ENCODE peak calls at places on chromosome 19, in four cellular contexts. Y is nephron progenitor cell, B is NCI-H1105, L is posterior cingulate gyrus. V is an unnamed sample.

GRCh38 chr19:19628499-19629134 is 597 bp upstream of the LPAR2 start:
- DNase-seq in Y (peak; percentile 85), B (peak; percentile 90), L (no peak), V (peak; percentile 37)

GRCh38 chr19:54388001-54388802 is 23.5 kb upstream of the LAIR1 start:
- DNase-seq in Y (peak; percentile 2), B (no peak), L (peak; percentile 10), V (no peak)

GRCh38 chr19:50362656-50363424 is 2.6 kb downstream of the NAPSA start:
- DNase-seq in Y (no peak), B (no peak), L (no peak), V (no peak)

GRCh38 chr19:4088975-4089374 is 22.3 kb upstream of the ZBTB7A start:
- DNase-seq in Y (no peak), B (no peak), L (no peak), V (no peak)

GRCh38 chr19:35115538-35115951 is at the start of gene FXYD3:
- DNase-seq in Y (no peak), B (no peak), L (no peak), V (no peak)

GRCh38 chr19:289651-290538 is 1.3 kb downstream of the PLPP2 start:
- DNase-seq in Y (no peak), B (no peak), L (no peak), V (peak; percentile 59)

GRCh38 chr19:13723206-13723605 is 41.1 kb upstream of the MRI1 start:
- DNase-seq in Y (no peak), B (no peak), L (no peak), V (no peak)

GRCh38 chr19:35051796-35052195 is 10.3 kb downstream of the HPN start:
- DNase-seq in Y (no peak), B (no peak), L (no peak), V (no peak)

GRCh38 chr19:28468701-28469459 is 744.1 kb downstream of the UQCRFS1 start:
- DNase-seq in Y (peak; percentile 40), B (no peak), L (no peak), V (no peak)

GRCh38 chr19:18044825-18045304 is 36.9 kb downstream of the ARRDC2 start:
- DNase-seq in Y (peak; percentile 28), B (no peak), L (peak; percentile 63), V (no peak)

GRCh38 chr19:43976732-43977131 is 7.3 kb upstream of the ZNF155 start:
- DNase-seq in Y (no peak), B (no peak), L (no peak), V (no peak)

GRCh38 chr19:778910-779653 is 18.2 kb upstream of the PTBP1 start:
- DNase-seq in Y (no peak), B (no peak), L (peak; percentile 35), V (no peak)

GRCh38 chr19:39031368-39032163 is 783 bp downstream of the FBXO27 start:
- DNase-seq in Y (peak; percentile 97), B (peak; percentile 76), L (peak; percentile 89), V (peak; percentile 99)

GRCh38 chr19:41552558-41552957 is 23.4 kb upstream of the CEACAM21 start:
- DNase-seq in Y (no peak), B (no peak), L (no peak), V (no peak)

GRCh38 chr19:34120846-34121639 is 51.3 kb upstream of the LSM14A start:
- DNase-seq in Y (no peak), B (no peak), L (no peak), V (no peak)

GRCh38 chr19:489418-490196 is 6.7 kb upstream of the MADCAM1 start:
- DNase-seq in Y (no peak), B (no peak), L (no peak), V (no peak)

GRCh38 chr19:2148482-2149135 is 2.8 kb downstream of the AP3D1 start:
- DNase-seq in Y (no peak), B (no peak), L (no peak), V (no peak)

GRCh38 chr19:51094696-51095279 is 12.1 kb upstream of the KLK14 start:
- DNase-seq in Y (peak; percentile 80), B (peak; percentile 47), L (no peak), V (no peak)

GRCh38 chr19:20167020-20167644 is at the start of gene ZNF486:
- DNase-seq in Y (peak; percentile 92), B (no peak), L (peak; percentile 96), V (peak; percentile 46)

GRCh38 chr19:29645911-29646310 is 19.4 kb upstream of the PLEKHF1 start:
- DNase-seq in Y (no peak), B (no peak), L (no peak), V (no peak)

GRCh38 chr19:19422156-19422555 is 16.7 kb downstream of the GATAD2A start:
- DNase-seq in Y (no peak), B (no peak), L (no peak), V (no peak)

GRCh38 chr19:10230904-10231623 is at the start of gene S1PR2:
- DNase-seq in Y (peak; percentile 92), B (peak; percentile 66), L (peak; percentile 44), V (peak; percentile 43)

GRCh38 chr19:5932146-5932545 is 18.1 kb downstream of the CAPS start:
- DNase-seq in Y (no peak), B (no peak), L (peak; percentile 69), V (no peak)

GRCh38 chr19:17997969-17998826 is 9.8 kb upstream of the ARRDC2 start:
- DNase-seq in Y (peak; percentile 53), B (no peak), L (no peak), V (no peak)

GRCh38 chr19:30046522-30046921 is 104.5 kb downstream of the URI1 start:
- DNase-seq in Y (no peak), B (peak; percentile 5), L (no peak), V (peak; percentile 53)

GRCh38 chr19:12913871-12914690 is 5.0 kb downstream of the SYCE2 start:
- DNase-seq in Y (no peak), B (no peak), L (peak; percentile 25), V (no peak)

GRCh38 chr19:34555447-34555846 is 73.9 kb downstream of the WTIP start:
- DNase-seq in Y (no peak), B (no peak), L (no peak), V (no peak)

GRCh38 chr19:44113138-44113783 is at the start of gene ZNF225:
- DNase-seq in Y (peak; percentile 90), B (peak; percentile 94), L (peak; percentile 97), V (peak; percentile 99)

GRCh38 chr19:12721656-12722565 is 1.8 kb downstream of the TNPO2 start:
- DNase-seq in Y (peak; percentile 81), B (peak; percentile 51), L (peak; percentile 52), V (no peak)

GRCh38 chr19:30349131-30349730 is 23.0 kb upstream of the ZNF536 start:
- DNase-seq in Y (no peak), B (no peak), L (no peak), V (no peak)

GRCh38 chr19:53432088-53432661 is 391 bp downstream of the ZNF761 start:
- DNase-seq in Y (peak; percentile 48), B (no peak), L (peak; percentile 15), V (no peak)

GRCh38 chr19:48970923-48971395 is 5.8 kb downstream of the FTL start:
- DNase-seq in Y (peak; percentile 91), B (peak; percentile 83), L (peak; percentile 78), V (peak; percentile 80)

GRCh38 chr19:16836115-16836905 is 7.1 kb downstream of the SIN3B start:
- DNase-seq in Y (no peak), B (no peak), L (peak; percentile 15), V (no peak)